ENCODE peak calls at places on chromosomes 4 and X, in seven cellular contexts. S is lower leg skin, T is breast epithelium, R is gastrocnemius medialis, W is IMR-90, M is Peyer's patch, B is ovary. A is an unnamed sample.

GRCh38 chr4:17544831-17545234 is 29.9 kb downstream of the CLRN2 start:
- DNase-seq in S (no peak), T (no peak), R (no peak), W (no peak), M (no peak), B (no peak), A (no peak)

GRCh38 chr4:77310931-77311330 is 153.9 kb downstream of the CCNG2 start:
- DNase-seq in S (no peak), T (no peak), R (no peak), W (no peak), M (no peak), B (no peak), A (no peak)

GRCh38 chr4:88938138-88938537 is 118.8 kb downstream of the FAM13A start:
- DNase-seq in S (no peak), T (no peak), R (no peak), W (peak), M (no peak), B (no peak), A (no peak)

GRCh38 chr4:134544303-134544761 is 342.7 kb upstream of the PABPC4L start:
- DNase-seq in S (no peak), T (no peak), R (peak), W (no peak), M (no peak), B (no peak), A (no peak)

GRCh38 chr4:56649445-56650258 is 31.4 kb downstream of the HOPX start:
- DNase-seq in S (no peak), T (no peak), R (no peak), W (no peak), M (no peak), B (no peak), A (no peak)

GRCh38 chr4:73729534-73730165 is 10.7 kb upstream of the CXCL8 start:
- DNase-seq in S (peak), T (no peak), R (peak), W (peak), M (no peak), B (peak), A (peak)

GRCh38 chr4:107740381-107740780 is 20.3 kb upstream of the PAPSS1 start:
- DNase-seq in S (no peak), T (no peak), R (no peak), W (peak), M (no peak), B (no peak), A (no peak)

GRCh38 chr4:68780232-68780631 is 35.6 kb upstream of the UGT2B10 start:
- DNase-seq in S (no peak), T (no peak), R (no peak), W (no peak), M (no peak), B (no peak), A (no peak)

GRCh38 chr4:24862073-24862751 is 50.6 kb downstream of the CCDC149 start:
- DNase-seq in S (no peak), T (no peak), R (no peak), W (no peak), M (no peak), B (no peak), A (no peak)

GRCh38 chr4:172220679-172221078 is 407.5 kb downstream of the GALNTL6 start:
- DNase-seq in S (no peak), T (no peak), R (no peak), W (no peak), M (no peak), B (no peak), A (no peak)

GRCh38 chr4:155891058-155891457 is 12.4 kb upstream of the TDO2 start:
- DNase-seq in S (no peak), T (no peak), R (no peak), W (no peak), M (no peak), B (no peak), A (no peak)

GRCh38 chr4:14528921-14529320 is 473.4 kb upstream of the CPEB2 start:
- DNase-seq in S (no peak), T (no peak), R (no peak), W (no peak), M (no peak), B (no peak), A (no peak)

GRCh38 chr4:157050561-157050960 is 25.4 kb upstream of the GLRB start:
- DNase-seq in S (no peak), T (no peak), R (no peak), W (no peak), M (no peak), B (no peak), A (no peak)

GRCh38 chrX:13131511-13132137 is 87.2 kb upstream of the FAM9C start:
- DNase-seq in S (no peak), T (no peak), R (no peak), W (no peak), M (no peak), B (no peak), A (no peak)

GRCh38 chr4:104906274-104906673 is 240.4 kb upstream of the TET2 start:
- DNase-seq in S (no peak), T (no peak), R (no peak), W (no peak), M (no peak), B (no peak), A (no peak)

GRCh38 chr4:148216866-148217814 is 225.1 kb downstream of the NR3C2 start:
- DNase-seq in S (no peak), T (no peak), R (no peak), W (no peak), M (no peak), B (no peak), A (peak)

GRCh38 chr4:82626251-82626868 is 64.6 kb upstream of the TMEM150C start:
- DNase-seq in S (no peak), T (no peak), R (no peak), W (no peak), M (no peak), B (peak), A (no peak)

GRCh38 chr4:41134581-41134980 is 79.8 kb downstream of the APBB2 start:
- DNase-seq in S (no peak), T (no peak), R (no peak), W (no peak), M (no peak), B (no peak), A (no peak)

GRCh38 chrX:134990475-134991473 is at the start of gene SMIM10:
- DNase-seq in S (peak), T (peak), R (peak), W (peak), M (peak), B (peak), A (peak)

GRCh38 chr4:48129307-48130014 is 4.6 kb downstream of the TXK start:
- DNase-seq in S (no peak), T (no peak), R (no peak), W (no peak), M (peak), B (peak), A (no peak)

GRCh38 chr4:176052744-176053143 is 12.9 kb upstream of the WDR17 start:
- DNase-seq in S (no peak), T (no peak), R (no peak), W (no peak), M (no peak), B (no peak), A (no peak)

GRCh38 chr4:87058272-87059073 is 123.7 kb downstream of the AFF1 start:
- DNase-seq in S (no peak), T (no peak), R (no peak), W (no peak), M (no peak), B (no peak), A (no peak)

GRCh38 chr4:11468901-11469300 is 40.2 kb upstream of the HS3ST1 start:
- DNase-seq in S (no peak), T (no peak), R (no peak), W (no peak), M (no peak), B (no peak), A (no peak)

GRCh38 chr4:165204462-165204830 is 2.9 kb upstream of the KLHL2 start:
- DNase-seq in S (no peak), T (no peak), R (no peak), W (peak), M (no peak), B (no peak), A (no peak)

GRCh38 chr4:89137695-89138094 is 26.4 kb downstream of the TIGD2 start:
- DNase-seq in S (no peak), T (no peak), R (no peak), W (no peak), M (no peak), B (no peak), A (no peak)

GRCh38 chrX:34900691-34901090 is 41.9 kb upstream of the FAM47B start:
- DNase-seq in S (no peak), T (no peak), R (no peak), W (peak), M (no peak), B (no peak), A (no peak)

GRCh38 chrX:87409113-87409841 is 108.3 kb upstream of the KLHL4 start:
- DNase-seq in S (peak), T (peak), R (no peak), W (peak), M (no peak), B (peak), A (peak)

GRCh38 chr4:173990879-173991231 is 292.6 kb downstream of the FBXO8 start:
- DNase-seq in S (no peak), T (no peak), R (no peak), W (no peak), M (no peak), B (peak), A (peak)

GRCh38 chr4:161573836-161574235 is 590.0 kb downstream of the FSTL5 start:
- DNase-seq in S (no peak), T (no peak), R (no peak), W (no peak), M (no peak), B (no peak), A (no peak)

GRCh38 chr4:27360651-27361347 is 500.2 kb downstream of the STIM2 start:
- DNase-seq in S (no peak), T (no peak), R (no peak), W (peak), M (no peak), B (no peak), A (no peak)

GRCh38 chrX:77603635-77604336 is 156.6 kb downstream of the FGF16 start:
- DNase-seq in S (no peak), T (no peak), R (no peak), W (no peak), M (no peak), B (no peak), A (no peak)

GRCh38 chrX:132022115-132022862 is 813 bp upstream of the STK26 start:
- DNase-seq in S (no peak), T (no peak), R (no peak), W (no peak), M (no peak), B (no peak), A (no peak)

GRCh38 chr4:2936773-2937145 is 26.4 kb downstream of the NOP14 start:
- DNase-seq in S (no peak), T (peak), R (peak), W (peak), M (no peak), B (peak), A (no peak)

GRCh38 chr4:1171306-1172227 is 816 bp downstream of the SPON2 start:
- DNase-seq in S (no peak), T (no peak), R (no peak), W (no peak), M (peak), B (peak), A (peak)

DNA sequence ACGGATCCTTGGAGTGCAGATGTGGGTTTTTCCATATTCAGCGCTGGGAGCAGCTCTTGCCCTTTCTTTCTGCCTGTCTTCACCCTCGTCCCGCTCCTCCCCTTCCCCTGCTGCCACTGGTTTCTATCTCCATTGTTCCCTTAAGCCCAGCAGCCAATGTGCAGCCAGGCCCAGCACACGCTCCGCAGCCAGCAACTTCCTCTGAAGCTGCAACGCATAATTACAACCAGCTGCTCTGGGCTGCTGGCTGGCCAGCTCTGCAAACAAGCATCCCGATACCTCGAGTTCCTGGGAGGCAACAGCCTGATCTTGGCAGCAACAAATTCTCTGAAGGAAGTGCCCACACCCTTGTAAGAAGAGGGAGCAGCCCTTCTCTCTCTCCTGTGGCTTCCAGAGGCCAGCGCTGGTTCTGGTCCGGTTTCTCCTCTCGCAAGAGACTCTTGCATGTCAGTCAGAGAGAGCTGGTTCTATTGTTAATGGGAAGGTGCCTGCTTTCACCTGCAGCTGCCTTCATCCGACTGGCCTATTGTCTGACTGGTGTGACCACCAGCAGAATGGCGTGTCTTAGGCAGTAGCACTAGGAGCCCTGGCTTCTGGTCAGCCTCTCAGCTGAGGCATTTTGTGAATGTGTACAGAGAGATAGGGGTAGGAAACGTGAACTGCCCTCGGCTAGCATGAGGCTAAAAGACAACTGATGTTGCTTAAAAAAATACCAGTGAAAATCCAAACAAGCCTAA is 83.8 kb upstream of the MAML3 start:
- DNase-seq in S (peak), T (peak), R (peak), W (peak), M (no peak), B (peak), A (peak)
- TF ChIP-seq POLR2A in S (no peak), T (no peak), R (no peak), W (no peak), M (peak), B (no peak), A (peak)

DNA sequence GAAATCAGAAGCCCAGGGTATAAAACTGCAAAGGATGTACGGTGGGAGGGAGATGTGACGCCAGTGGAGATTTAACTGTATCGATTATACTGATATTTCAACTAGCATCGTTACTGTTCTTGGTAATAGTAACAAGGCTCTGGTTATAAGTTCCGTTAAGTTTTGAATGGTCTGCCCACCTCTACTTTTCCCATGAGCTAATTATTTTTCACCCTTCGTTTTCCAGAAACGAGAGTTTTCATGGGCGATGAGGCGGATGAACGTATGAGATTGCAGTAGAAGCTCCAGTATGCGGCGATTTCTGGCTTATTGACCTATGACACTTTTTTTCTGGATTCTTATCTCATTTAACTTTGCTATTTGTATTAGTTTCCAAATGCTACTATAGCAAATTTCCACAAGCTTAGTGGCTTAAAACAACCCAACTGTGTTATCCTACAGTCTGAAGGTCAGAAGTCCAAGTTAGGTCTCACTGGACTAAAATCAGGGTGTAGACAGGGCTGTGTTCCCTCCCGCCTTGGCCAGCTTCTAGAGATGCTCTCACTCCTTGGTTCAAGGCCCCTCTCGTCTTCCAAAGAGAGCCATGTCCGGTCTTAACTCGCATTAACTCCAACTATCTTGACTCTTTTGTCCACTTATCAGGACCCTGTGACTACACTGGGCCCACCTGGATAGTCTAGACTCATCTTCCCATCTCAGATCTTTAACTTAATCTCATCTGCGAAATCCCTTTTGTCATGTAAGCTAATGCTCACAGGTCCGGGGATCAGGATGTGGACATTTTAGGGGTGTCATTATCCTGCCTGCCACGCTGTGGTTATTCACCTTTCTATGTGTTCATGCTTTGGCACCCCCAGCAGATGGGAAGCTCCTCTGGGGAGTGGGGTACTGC is 122.5 kb downstream of the IRF2 start:
- DNase-seq in S (no peak), T (no peak), R (no peak), W (no peak), M (no peak), B (no peak), A (no peak)
- H3K4me3 ChIP-seq in S (no peak), T (no peak), R (no peak), W (no peak), M (no peak), B (no peak), A (no peak)

GRCh38 chr4:6687947-6688878 is 5.5 kb upstream of the S100P start:
- DNase-seq in S (no peak), T (peak), R (no peak), W (no peak), M (no peak), B (no peak), A (no peak)

GRCh38 chr4:6692379-6692778 is 1.3 kb upstream of the S100P start:
- DNase-seq in S (no peak), T (no peak), R (no peak), W (no peak), M (no peak), B (no peak), A (no peak)

GRCh38 chr4:6686104-6686787 is 7.4 kb upstream of the S100P start:
- DNase-seq in S (no peak), T (no peak), R (no peak), W (no peak), M (no peak), B (no peak), A (no peak)

GRCh38 chr4:6689506-6689960 is 4.1 kb upstream of the S100P start:
- DNase-seq in S (no peak), T (no peak), R (no peak), W (no peak), M (no peak), B (no peak), A (no peak)

DNA sequence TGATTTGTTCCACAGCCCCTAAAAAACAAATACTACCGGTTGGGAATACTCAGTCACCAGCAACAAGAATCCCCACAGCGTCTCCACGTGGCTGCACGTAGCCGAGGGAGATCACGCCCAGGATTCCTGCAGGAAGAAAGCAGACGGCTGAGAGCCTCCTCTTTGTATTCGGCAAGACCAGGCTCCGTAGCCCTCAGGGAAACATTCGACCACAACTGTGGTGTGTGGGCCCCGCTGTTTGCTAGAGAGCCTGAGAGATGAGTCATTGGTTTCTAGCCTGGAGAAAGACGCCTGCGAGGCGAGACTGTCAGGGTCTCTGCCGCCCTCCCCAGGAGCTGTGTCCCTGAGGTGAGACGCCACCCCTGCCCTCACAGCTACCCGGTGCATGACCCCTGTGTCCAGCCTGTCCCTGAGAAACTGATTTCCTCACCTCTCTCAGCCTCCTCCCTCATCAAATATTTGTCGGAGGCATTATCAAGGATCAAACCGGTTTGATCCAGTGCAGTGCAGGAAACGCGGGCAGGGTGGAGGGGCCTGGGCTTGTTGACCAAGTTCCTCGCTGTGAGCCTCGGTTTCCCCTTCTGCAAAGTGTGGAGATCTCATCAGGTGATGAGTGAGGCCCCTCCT is 4.7 kb upstream of the S100P start:
- DNase-seq in S (no peak), T (peak), R (no peak), W (peak), M (peak), B (peak), A (peak)
- TF ChIP-seq POLR2A in S (no peak), T (no peak), R (no peak), W (no peak), M (no peak), B (no peak), A (no peak)

DNA sequence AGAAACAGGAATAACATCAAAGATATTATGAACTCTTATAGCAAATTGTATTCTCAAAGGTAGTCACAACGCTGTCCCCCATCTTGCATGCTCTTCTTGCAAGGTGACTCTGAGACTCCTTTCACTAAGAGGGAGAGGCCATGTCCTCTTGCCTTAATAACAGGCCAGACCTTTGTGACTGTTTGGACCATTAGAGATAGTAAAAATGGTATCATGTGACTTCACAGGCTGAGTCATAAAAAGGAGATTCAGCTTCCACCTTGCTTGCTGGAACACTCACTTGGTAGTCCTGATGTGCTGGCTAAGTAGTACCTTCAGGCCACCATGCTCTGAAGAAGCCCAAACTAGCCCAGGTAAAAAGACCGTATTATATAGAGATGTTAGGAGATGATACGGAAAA is 143.8 kb downstream of the FBXW7 start:
- DNase-seq in S (no peak), T (no peak), R (no peak), W (no peak), M (no peak), B (no peak), A (no peak)
- H3K4me3 ChIP-seq in S (no peak), T (no peak), R (no peak), W (no peak), M (no peak), B (no peak), A (no peak)